ENCODE peak calls at places on chromosomes 5 and 9, in nine cellular contexts. One of them, this sample, is unnamed.

GRCh38 chr9:94839398-94839797 is 112.9 kb downstream of the AOPEP start:
- ATAC-seq in GM12878: peak; percentile 70
- ATAC-seq in IMR-90: no peak
- ATAC-seq in gastrocnemius medialis: no peak
- ATAC-seq in HepG2: no peak
- ATAC-seq in A549: no peak
- ATAC-seq in K562: no peak
- ATAC-seq in body of pancreas: no peak
- ATAC-seq in HCT116: no peak
- ATAC-seq in this sample: no peak

GRCh38 chr5:149429839-149430721 is 51.0 kb upstream of the IL17B start:
- ATAC-seq in body of pancreas: peak; percentile 25
- ATAC-seq in K562: peak; percentile 91
- ATAC-seq in HepG2: peak; percentile 84
- ATAC-seq in IMR-90: no peak
- ATAC-seq in gastrocnemius medialis: no peak
- ATAC-seq in GM12878: peak; percentile 14
- ATAC-seq in HCT116: peak; percentile 71
- ATAC-seq in A549: peak; percentile 40
- ATAC-seq in this sample: peak; percentile 10

GRCh38 chr5:40616791-40617190 is 62.9 kb upstream of the PTGER4 start:
- ATAC-seq in A549: no peak
- ATAC-seq in HepG2: no peak
- ATAC-seq in GM12878: no peak
- ATAC-seq in HCT116: no peak
- ATAC-seq in IMR-90: no peak
- ATAC-seq in body of pancreas: no peak
- ATAC-seq in K562: no peak
- ATAC-seq in gastrocnemius medialis: no peak
- ATAC-seq in this sample: no peak

GRCh38 chr5:142798099-142798768 is 28.1 kb downstream of the ARHGAP26 start:
- ATAC-seq in GM12878: no peak
- ATAC-seq in K562: no peak
- ATAC-seq in HepG2: no peak
- ATAC-seq in HCT116: no peak
- ATAC-seq in body of pancreas: peak; percentile 23
- ATAC-seq in IMR-90: no peak
- ATAC-seq in A549: no peak
- ATAC-seq in gastrocnemius medialis: peak; percentile 43
- ATAC-seq in this sample: peak; percentile 72

GRCh38 chr9:106883626-106884190 is 20.7 kb downstream of the ZNF462 start:
- ATAC-seq in GM12878: peak; percentile 26
- ATAC-seq in IMR-90: no peak
- ATAC-seq in gastrocnemius medialis: no peak
- ATAC-seq in body of pancreas: no peak
- ATAC-seq in HCT116: no peak
- ATAC-seq in K562: no peak
- ATAC-seq in A549: no peak
- ATAC-seq in HepG2: no peak
- ATAC-seq in this sample: no peak

GRCh38 chr5:96087939-96088338 is 126.3 kb upstream of the ELL2 start:
- ATAC-seq in GM12878: no peak
- ATAC-seq in HCT116: no peak
- ATAC-seq in HepG2: no peak
- ATAC-seq in K562: no peak
- ATAC-seq in body of pancreas: no peak
- ATAC-seq in gastrocnemius medialis: no peak
- ATAC-seq in A549: peak; percentile 47
- ATAC-seq in IMR-90: no peak
- ATAC-seq in this sample: no peak

GRCh38 chr9:91761362-91761761 is 188.7 kb downstream of the ROR2 start:
- ATAC-seq in body of pancreas: no peak
- ATAC-seq in HepG2: no peak
- ATAC-seq in K562: no peak
- ATAC-seq in HCT116: no peak
- ATAC-seq in A549: no peak
- ATAC-seq in IMR-90: no peak
- ATAC-seq in GM12878: no peak
- ATAC-seq in gastrocnemius medialis: no peak
- ATAC-seq in this sample: no peak

GRCh38 chr5:95915999-95916686 is 45.5 kb downstream of the ELL2 start:
- ATAC-seq in K562: peak; percentile 29
- ATAC-seq in IMR-90: no peak
- ATAC-seq in body of pancreas: peak; percentile 16
- ATAC-seq in A549: peak; percentile 50
- ATAC-seq in GM12878: peak; percentile 79
- ATAC-seq in HepG2: peak; percentile 41
- ATAC-seq in gastrocnemius medialis: no peak
- ATAC-seq in HCT116: no peak
- ATAC-seq in this sample: no peak

GRCh38 chr5:12704955-12705354 is 800.7 kb upstream of the CTNND2 start:
- ATAC-seq in HCT116: no peak
- ATAC-seq in GM12878: no peak
- ATAC-seq in body of pancreas: no peak
- ATAC-seq in K562: no peak
- ATAC-seq in IMR-90: no peak
- ATAC-seq in gastrocnemius medialis: no peak
- ATAC-seq in HepG2: no peak
- ATAC-seq in A549: no peak
- ATAC-seq in this sample: no peak

GRCh38 chr5:88805151-88805784 is 77.7 kb downstream of the MEF2C start:
- ATAC-seq in K562: no peak
- ATAC-seq in HCT116: no peak
- ATAC-seq in GM12878: peak; percentile 69
- ATAC-seq in A549: no peak
- ATAC-seq in IMR-90: no peak
- ATAC-seq in body of pancreas: no peak
- ATAC-seq in HepG2: no peak
- ATAC-seq in gastrocnemius medialis: no peak
- ATAC-seq in this sample: no peak

GRCh38 chr5:76542887-76543690 is 80.1 kb downstream of the F2RL2 start:
- ATAC-seq in IMR-90: peak; percentile 77
- ATAC-seq in HCT116: no peak
- ATAC-seq in HepG2: no peak
- ATAC-seq in K562: peak; percentile 85
- ATAC-seq in A549: peak; percentile 35
- ATAC-seq in body of pancreas: no peak
- ATAC-seq in gastrocnemius medialis: no peak
- ATAC-seq in GM12878: no peak
- ATAC-seq in this sample: peak; percentile 49

GRCh38 chr5:147670815-147671214 is 111.7 kb downstream of the JAKMIP2 start:
- ATAC-seq in A549: no peak
- ATAC-seq in GM12878: no peak
- ATAC-seq in body of pancreas: no peak
- ATAC-seq in K562: no peak
- ATAC-seq in HCT116: no peak
- ATAC-seq in HepG2: no peak
- ATAC-seq in gastrocnemius medialis: no peak
- ATAC-seq in IMR-90: no peak
- ATAC-seq in this sample: no peak

GRCh38 chr5:39116347-39116899 is 42.2 kb upstream of the RICTOR start:
- ATAC-seq in K562: peak; percentile 1
- ATAC-seq in HCT116: no peak
- ATAC-seq in GM12878: no peak
- ATAC-seq in HepG2: no peak
- ATAC-seq in gastrocnemius medialis: no peak
- ATAC-seq in IMR-90: no peak
- ATAC-seq in body of pancreas: no peak
- ATAC-seq in A549: no peak
- ATAC-seq in this sample: no peak

GRCh38 chr5:74183041-74183440 is 457.5 kb downstream of the ENC1 start:
- ATAC-seq in gastrocnemius medialis: peak; percentile 67
- ATAC-seq in HCT116: no peak
- ATAC-seq in K562: no peak
- ATAC-seq in IMR-90: no peak
- ATAC-seq in HepG2: no peak
- ATAC-seq in GM12878: no peak
- ATAC-seq in body of pancreas: no peak
- ATAC-seq in A549: no peak
- ATAC-seq in this sample: no peak

GRCh38 chr9:95229230-95229933 is 88.1 kb downstream of the FANCC start:
- ATAC-seq in HCT116: no peak
- ATAC-seq in gastrocnemius medialis: no peak
- ATAC-seq in HepG2: peak; percentile 42
- ATAC-seq in body of pancreas: no peak
- ATAC-seq in GM12878: no peak
- ATAC-seq in K562: peak; percentile 40
- ATAC-seq in IMR-90: no peak
- ATAC-seq in A549: no peak
- ATAC-seq in this sample: no peak

GRCh38 chr9:129333613-129333960 is 155.5 kb upstream of the IER5L start:
- ATAC-seq in gastrocnemius medialis: peak; percentile 9
- ATAC-seq in body of pancreas: peak; percentile 11
- ATAC-seq in K562: no peak
- ATAC-seq in IMR-90: no peak
- ATAC-seq in GM12878: no peak
- ATAC-seq in HepG2: peak; percentile 17
- ATAC-seq in A549: peak; percentile 68
- ATAC-seq in HCT116: peak; percentile 48
- ATAC-seq in this sample: no peak

GRCh38 chr9:105385372-105385985 is 62.4 kb upstream of the FSD1L start:
- ATAC-seq in A549: no peak
- ATAC-seq in GM12878: peak; percentile 99
- ATAC-seq in body of pancreas: no peak
- ATAC-seq in IMR-90: no peak
- ATAC-seq in HCT116: no peak
- ATAC-seq in K562: peak; percentile 80
- ATAC-seq in gastrocnemius medialis: no peak
- ATAC-seq in HepG2: no peak
- ATAC-seq in this sample: no peak

DNA sequence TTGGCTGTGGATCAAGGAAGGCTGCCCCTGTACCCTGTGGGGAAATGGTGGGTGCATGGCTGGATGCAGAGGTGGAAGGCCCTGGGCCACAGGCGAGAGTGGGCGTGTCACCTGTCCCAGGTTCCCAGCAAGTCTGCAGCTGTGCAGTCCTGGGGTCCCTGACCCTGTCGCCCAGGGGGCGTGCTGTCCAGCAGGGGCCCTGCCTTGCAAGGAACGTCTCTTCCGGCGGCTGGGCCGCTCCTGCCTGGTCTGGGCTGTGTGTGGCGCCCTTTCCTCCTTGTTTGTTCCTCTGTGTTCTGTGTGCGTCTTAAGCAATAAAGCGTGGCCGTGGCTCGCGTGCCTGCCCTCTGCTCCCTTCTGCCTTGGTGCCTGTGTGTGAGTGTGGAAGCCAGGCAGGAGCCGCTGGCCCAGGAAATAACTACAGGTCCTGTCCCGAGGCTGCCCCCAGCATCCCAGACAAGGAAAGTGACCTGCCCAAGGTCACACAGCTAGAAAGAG is 8.4 kb downstream of the SLC2A6 start:
- ATAC-seq in body of pancreas: no peak
- ATAC-seq in gastrocnemius medialis: no peak
- ATAC-seq in HepG2: peak; percentile 21
- ATAC-seq in IMR-90: no peak
- ATAC-seq in GM12878: no peak
- ATAC-seq in A549: peak; percentile 12
- ATAC-seq in K562: peak; percentile 54
- ATAC-seq in HCT116: peak; percentile 22
- ATAC-seq in this sample: no peak
- TF ChIP-seq CTCF in body of pancreas: no peak
- TF ChIP-seq CTCF in gastrocnemius medialis: no peak
- TF ChIP-seq CTCF in HepG2: peak; percentile 32
- TF ChIP-seq CTCF in IMR-90: no peak
- TF ChIP-seq CTCF in GM12878: no peak
- TF ChIP-seq CTCF in A549: no peak
- TF ChIP-seq CTCF in K562: no peak
- TF ChIP-seq CTCF in HCT116: no peak
- TF ChIP-seq CTCF in this sample: no peak

GRCh38 chr9:27528278-27528885 is 1.2 kb downstream of the MOB3B start:
- ATAC-seq in HepG2: no peak
- ATAC-seq in GM12878: peak; percentile 78
- ATAC-seq in gastrocnemius medialis: peak; percentile 70
- ATAC-seq in IMR-90: peak; percentile 59
- ATAC-seq in K562: peak; percentile 85
- ATAC-seq in HCT116: peak; percentile 50
- ATAC-seq in body of pancreas: peak; percentile 77
- ATAC-seq in A549: peak; percentile 26
- ATAC-seq in this sample: peak; percentile 86
- TF ChIP-seq POLR2A in HepG2: no peak
- TF ChIP-seq POLR2A in GM12878: no peak
- TF ChIP-seq POLR2A in gastrocnemius medialis: peak; percentile 69
- TF ChIP-seq POLR2A in IMR-90: no peak
- TF ChIP-seq POLR2A in K562: no peak
- TF ChIP-seq POLR2A in HCT116: no peak
- TF ChIP-seq POLR2A in body of pancreas: peak; percentile 70
- TF ChIP-seq POLR2A in A549: no peak
- TF ChIP-seq POLR2A in this sample: peak; percentile 58

GRCh38 chr5:144386315-144386714 is 215.6 kb downstream of the KCTD16 start:
- ATAC-seq in IMR-90: peak; percentile 51
- ATAC-seq in HepG2: no peak
- ATAC-seq in gastrocnemius medialis: no peak
- ATAC-seq in GM12878: no peak
- ATAC-seq in body of pancreas: no peak
- ATAC-seq in A549: no peak
- ATAC-seq in HCT116: no peak
- ATAC-seq in K562: no peak
- ATAC-seq in this sample: no peak

GRCh38 chr5:144391044-144391443 is 220.4 kb downstream of the KCTD16 start:
- ATAC-seq in body of pancreas: peak; percentile 77
- ATAC-seq in A549: no peak
- ATAC-seq in HepG2: no peak
- ATAC-seq in gastrocnemius medialis: no peak
- ATAC-seq in IMR-90: no peak
- ATAC-seq in GM12878: no peak
- ATAC-seq in K562: no peak
- ATAC-seq in HCT116: no peak
- ATAC-seq in this sample: no peak

GRCh38 chr5:144394036-144394435 is 223.4 kb downstream of the KCTD16 start:
- ATAC-seq in gastrocnemius medialis: no peak
- ATAC-seq in K562: no peak
- ATAC-seq in IMR-90: no peak
- ATAC-seq in HCT116: peak; percentile 36
- ATAC-seq in HepG2: no peak
- ATAC-seq in GM12878: no peak
- ATAC-seq in A549: no peak
- ATAC-seq in body of pancreas: no peak
- ATAC-seq in this sample: no peak

GRCh38 chr5:144385597-144385996 is 214.9 kb downstream of the KCTD16 start:
- ATAC-seq in K562: no peak
- ATAC-seq in body of pancreas: no peak
- ATAC-seq in A549: no peak
- ATAC-seq in HCT116: no peak
- ATAC-seq in gastrocnemius medialis: no peak
- ATAC-seq in HepG2: no peak
- ATAC-seq in GM12878: no peak
- ATAC-seq in IMR-90: no peak
- ATAC-seq in this sample: no peak

GRCh38 chr5:144390133-144390532 is 219.5 kb downstream of the KCTD16 start:
- ATAC-seq in HCT116: peak; percentile 61
- ATAC-seq in IMR-90: peak; percentile 66
- ATAC-seq in HepG2: no peak
- ATAC-seq in gastrocnemius medialis: no peak
- ATAC-seq in K562: no peak
- ATAC-seq in body of pancreas: peak; percentile 47
- ATAC-seq in GM12878: no peak
- ATAC-seq in A549: peak; percentile 79
- ATAC-seq in this sample: no peak
- TF ChIP-seq CTCF in HCT116: peak; percentile 42
- TF ChIP-seq CTCF in IMR-90: peak; percentile 41
- TF ChIP-seq CTCF in HepG2: peak; percentile 30
- TF ChIP-seq CTCF in gastrocnemius medialis: no peak
- TF ChIP-seq CTCF in K562: no peak
- TF ChIP-seq CTCF in body of pancreas: peak; percentile 37
- TF ChIP-seq CTCF in GM12878: no peak
- TF ChIP-seq CTCF in A549: no peak
- TF ChIP-seq CTCF in this sample: no peak

GRCh38 chr9:122477826-122478225 is at the start of gene OR1J1:
- ATAC-seq in HepG2: no peak
- ATAC-seq in K562: no peak
- ATAC-seq in gastrocnemius medialis: no peak
- ATAC-seq in body of pancreas: no peak
- ATAC-seq in IMR-90: no peak
- ATAC-seq in HCT116: no peak
- ATAC-seq in GM12878: no peak
- ATAC-seq in A549: no peak
- ATAC-seq in this sample: no peak
- TF ChIP-seq POLR2A in HepG2: no peak
- TF ChIP-seq POLR2A in K562: no peak
- TF ChIP-seq POLR2A in gastrocnemius medialis: no peak
- TF ChIP-seq POLR2A in body of pancreas: no peak
- TF ChIP-seq POLR2A in IMR-90: no peak
- TF ChIP-seq POLR2A in HCT116: no peak
- TF ChIP-seq POLR2A in GM12878: no peak
- TF ChIP-seq POLR2A in A549: no peak
- TF ChIP-seq POLR2A in this sample: no peak